ENCODE peak calls at places on chromosome 3, in four cellular contexts. Z is hypothalamus; F is activated CD8-positive, alpha-beta memory T cell treated with anti-CD3 and anti-CD28 coated beads, Interleukin-2, amount 50 U/mL, for 4 hours; U is frontal cortex. P is an unnamed sample.

GRCh38 chr3:157201648-157202278 is 41.8 kb upstream of the CCNL1 start:
- DNase-seq in F (no peak), Z (no peak), U (peak), P (no peak)

GRCh38 chr3:72996473-72997333 is at the start of gene PPP4R2:
- DNase-seq in U (peak), Z (peak), F (peak), P (peak)

GRCh38 chr3:113953677-113954076 is 5.9 kb downstream of the ZDHHC23 start:
- DNase-seq in F (no peak), U (no peak), Z (no peak), P (no peak)

GRCh38 chr3:79314547-79314946 is 453.3 kb downstream of the ROBO1 start:
- DNase-seq in Z (no peak), U (no peak), F (no peak), P (no peak)

GRCh38 chr3:197858598-197858997 is 67.5 kb downstream of the LRCH3 start:
- DNase-seq in Z (no peak), U (no peak), F (no peak), P (no peak)

GRCh38 chr3:123728014-123728413 is 143.2 kb upstream of the HACD2 start:
- DNase-seq in F (no peak), Z (no peak), U (no peak), P (no peak)

GRCh38 chr3:62502315-62503300 is 129.3 kb upstream of the FEZF2 start:
- DNase-seq in F (no peak), U (no peak), Z (no peak), P (no peak)

GRCh38 chr3:29642393-29643033 is 361.6 kb downstream of the RBMS3 start:
- DNase-seq in Z (peak), U (no peak), F (no peak), P (no peak)

GRCh38 chr3:150136242-150136641 is 165.5 kb upstream of the PFN2 start:
- DNase-seq in F (no peak), Z (no peak), U (no peak), P (no peak)